ENCODE peak calls at places on chromosomes 2 and 18, in nine cellular contexts. U is PC-3, H is GM23248, D is HCT116, Y is MM.1S, Z is GM23338, F is OCI-LY7, X is SK-N-SH, T is hepatocyte. K is an unnamed sample.
A peak's percentile ranks its signal among the peaks of the same experiment; 100 is the strongest.

GRCh38 chr2:163368655-163369054 is 367.2 kb downstream of the FIGN start:
- DNase-seq in U (no peak), H (no peak), D (no peak), Y (no peak), Z (no peak), F (no peak), X (no peak), T (no peak), K (no peak)

GRCh38 chr2:135004005-135004746 is 43.1 kb downstream of the MAP3K19 start:
- DNase-seq in U (peak; percentile 84), H (peak; percentile 88), D (peak; percentile 48), Y (peak; percentile 73), Z (peak; percentile 86), F (peak; percentile 76), X (peak; percentile 80), T (peak; percentile 87), K (peak; percentile 89)

GRCh38 chr2:13289310-13289709 is 572.6 kb downstream of the TRIB2 start:
- DNase-seq in U (no peak), H (no peak), D (no peak), Y (no peak), Z (no peak), F (no peak), X (no peak), T (no peak), K (no peak)

GRCh38 chr2:118089015-118089800 is 937 bp downstream of the INSIG2 start:
- DNase-seq in U (peak; percentile 48), H (peak; percentile 82), D (no peak), Y (peak; percentile 61), Z (peak; percentile 25), F (peak; percentile 4), X (peak; percentile 36), T (peak; percentile 53), K (peak; percentile 37)

GRCh38 chr2:31284107-31284506 is 50.2 kb downstream of the EHD3 start:
- DNase-seq in U (no peak), H (no peak), D (no peak), Y (no peak), Z (no peak), F (no peak), X (no peak), T (no peak), K (no peak)

GRCh38 chr18:24544141-24544498 is 83.7 kb downstream of the HRH4 start:
- DNase-seq in U (peak; percentile 58), H (peak; percentile 62), D (peak; percentile 22), Y (peak; percentile 10), Z (peak; percentile 73), F (peak; percentile 21), X (peak; percentile 39), T (peak; percentile 62), K (peak; percentile 74)

GRCh38 chr2:18849841-18850578 is 260.6 kb upstream of the NT5C1B start:
- DNase-seq in U (peak; percentile 7), H (no peak), D (no peak), Y (no peak), Z (peak; percentile 37), F (no peak), X (no peak), T (no peak), K (no peak)

GRCh38 chr2:134912406-134912805 is 6.2 kb upstream of the CCNT2 start:
- DNase-seq in U (peak; percentile 86), H (peak; percentile 56), D (no peak), Y (no peak), Z (no peak), F (no peak), X (no peak), T (no peak), K (no peak)

GRCh38 chr2:147108553-147108952 is 736.3 kb upstream of the ACVR2A start:
- DNase-seq in U (peak; percentile 46), H (peak; percentile 63), D (no peak), Y (no peak), Z (no peak), F (no peak), X (no peak), T (no peak), K (no peak)

GRCh38 chr2:31163011-31163540 is 24.8 kb upstream of the GALNT14 start:
- DNase-seq in U (no peak), H (no peak), D (no peak), Y (no peak), Z (no peak), F (no peak), X (no peak), T (no peak), K (peak; percentile 58)

GRCh38 chr2:113818382-113818951 is 62.0 kb upstream of the SLC35F5 start:
- DNase-seq in U (peak; percentile 96), H (peak; percentile 99), D (peak; percentile 83), Y (no peak), Z (peak; percentile 61), F (no peak), X (peak; percentile 12), T (peak; percentile 90), K (peak; percentile 58)

GRCh38 chr18:50286391-50287027 is 983 bp downstream of the CXXC1 start:
- DNase-seq in U (peak; percentile 33), H (peak; percentile 73), D (peak; percentile 26), Y (no peak), Z (peak; percentile 61), F (peak; percentile 43), X (peak; percentile 73), T (no peak), K (peak; percentile 58)

GRCh38 chr2:33022989-33023731 is 76.4 kb downstream of the LTBP1 start:
- DNase-seq in U (peak; percentile 96), H (peak; percentile 91), D (peak; percentile 22), Y (no peak), Z (no peak), F (no peak), X (no peak), T (peak; percentile 46), K (no peak)

GRCh38 chr2:33022395-33022985 is 75.7 kb downstream of the LTBP1 start:
- DNase-seq in U (no peak), H (no peak), D (no peak), Y (no peak), Z (no peak), F (no peak), X (no peak), T (no peak), K (no peak)

GRCh38 chr2:33021542-33022259 is 74.9 kb downstream of the LTBP1 start:
- DNase-seq in U (no peak), H (peak; percentile 74), D (no peak), Y (no peak), Z (peak; percentile 31), F (no peak), X (no peak), T (no peak), K (no peak)

GRCh38 chr2:33019796-33020195 is 73.0 kb downstream of the LTBP1 start:
- DNase-seq in U (peak; percentile 20), H (no peak), D (no peak), Y (no peak), Z (no peak), F (no peak), X (no peak), T (no peak), K (no peak)

DNA sequence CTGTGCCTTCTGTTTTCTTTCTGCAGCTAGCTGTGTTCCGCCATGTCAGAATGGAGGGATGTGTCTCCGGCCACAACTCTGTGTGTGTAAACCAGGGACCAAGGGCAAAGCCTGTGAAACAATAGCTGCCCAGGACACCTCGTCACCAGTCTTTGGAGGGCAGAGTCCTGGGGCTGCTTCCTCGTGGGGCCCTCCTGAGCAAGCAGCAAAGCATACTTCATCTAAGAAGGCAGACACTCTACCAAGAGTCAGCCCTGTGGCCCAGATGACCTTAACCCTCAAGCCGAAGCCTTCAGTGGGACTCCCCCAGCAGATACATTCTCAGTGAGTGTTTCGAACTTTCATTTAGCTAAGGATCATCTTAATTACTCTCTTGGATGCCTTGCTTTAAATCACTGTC is 74.1 kb downstream of the LTBP1 start:
- DNase-seq in U (no peak), H (no peak), D (no peak), Y (no peak), Z (no peak), F (no peak), X (no peak), T (no peak), K (no peak)
- H2AFZ ChIP-seq in U (no peak overlapping the region), H (no peak overlapping the region), D (no peak overlapping the region), Y (no peak overlapping the region), Z (no peak overlapping the region), F (no peak overlapping the region), X (peak overlapping the region; percentile 9), T (no peak overlapping the region), K (no peak overlapping the region)

GRCh38 chr2:238399094-238399493 is 27.6 kb upstream of the ASB1 start:
- DNase-seq in U (no peak), H (no peak), D (no peak), Y (no peak), Z (no peak), F (no peak), X (no peak), T (no peak), K (no peak)

GRCh38 chr2:238396663-238397062 is 30.1 kb upstream of the ASB1 start:
- DNase-seq in U (no peak), H (no peak), D (no peak), Y (no peak), Z (no peak), F (no peak), X (no peak), T (no peak), K (no peak)

GRCh38 chr2:238398577-238398976 is 28.1 kb upstream of the ASB1 start:
- DNase-seq in U (no peak), H (no peak), D (no peak), Y (no peak), Z (no peak), F (no peak), X (no peak), T (no peak), K (peak; percentile 40)

GRCh38 chr2:238401539-238401938 is 25.2 kb upstream of the ASB1 start:
- DNase-seq in U (no peak), H (no peak), D (no peak), Y (no peak), Z (no peak), F (no peak), X (no peak), T (no peak), K (no peak)

DNA sequence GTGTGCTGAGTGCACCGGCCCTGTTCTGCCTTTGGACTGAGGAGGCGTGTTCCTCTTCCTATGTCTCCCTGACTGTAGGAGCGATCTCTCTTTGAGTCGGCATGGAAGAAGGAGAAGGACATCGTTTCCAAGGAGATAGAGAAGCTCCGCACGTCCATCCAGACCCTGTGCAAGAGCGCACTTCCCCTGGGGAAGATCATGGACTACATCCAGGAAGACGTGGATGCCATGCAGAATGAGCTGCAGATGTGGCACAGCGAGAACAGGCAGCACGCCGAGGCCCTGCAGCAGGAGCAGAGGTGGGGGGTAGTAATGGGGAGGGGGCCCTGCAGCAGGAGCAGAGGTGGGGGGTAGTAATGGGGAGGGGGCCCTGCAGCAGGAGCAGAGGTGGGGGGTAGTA is 29.3 kb upstream of the ASB1 start:
- DNase-seq in U (no peak), H (no peak), D (no peak), Y (no peak), Z (no peak), F (no peak), X (no peak), T (no peak), K (no peak)
- H3K4me3 ChIP-seq in U (no peak overlapping the region), H (no peak overlapping the region), D (no peak overlapping the region), Y (no peak overlapping the region), Z (no peak overlapping the region), F (no peak overlapping the region), X (no peak overlapping the region), T (no peak overlapping the region), K (no peak overlapping the region)

GRCh38 chr2:218224206-218224605 is 7.2 kb downstream of the ARPC2 start:
- DNase-seq in U (no peak), H (peak; percentile 51), D (no peak), Y (no peak), Z (no peak), F (no peak), X (no peak), T (no peak), K (no peak)
- TF ChIP-seq EZH2phosphoT487 in U (no peak), H (no peak), D (no peak), Y (no peak), Z (no peak), F (no peak), X (no peak), T (no peak), K (no peak)

GRCh38 chr2:69013837-69014796 is 1.1 kb downstream of the ANTXR1 start:
- DNase-seq in U (peak; percentile 16), H (peak; percentile 75), D (no peak), Y (peak; percentile 11), Z (peak; percentile 43), F (no peak), X (peak; percentile 47), T (peak; percentile 39), K (peak; percentile 25)
- H2AFZ ChIP-seq in U (peak overlapping the region; percentile 89), H (peak overlapping the region; percentile 71), D (no peak overlapping the region), Y (peak overlapping the region; percentile 87), Z (peak overlapping the region; percentile 97), F (no peak overlapping the region), X (no peak overlapping the region), T (peak overlapping the region; percentile 90), K (peak overlapping the region; percentile 97)